ENCODE peak calls at places on chromosomes 7 and 10, in four cellular contexts. N is A172; J is T-cell; Z is activated CD4-positive, CD25-positive, alpha-beta regulatory T cell. A is an unnamed sample.

GRCh38 chr7:27191716-27192545 is 6.9 kb upstream of the HOXA11 start:
- DNase-seq in Z (no peak), J (no peak), N (no peak), A (no peak)

GRCh38 chr10:794382-794956 is 105.0 kb upstream of the DIP2C start:
- DNase-seq in J (no peak), Z (no peak), N (peak), A (no peak)

GRCh38 chr10:14382022-14382421 is 51.3 kb upstream of the FRMD4A start:
- DNase-seq in J (peak), Z (no peak), N (peak), A (no peak)

GRCh38 chr10:65294329-65294728 is 1631.5 kb upstream of the LRRTM3 start:
- DNase-seq in Z (no peak), J (no peak), N (peak), A (no peak)

GRCh38 chr10:32338262-32338661 is 8.7 kb downstream of the EPC1 start:
- DNase-seq in J (no peak), Z (no peak), N (peak), A (no peak)

GRCh38 chr10:46550795-46551700 is 5.4 kb downstream of the GPRIN2 start:
- DNase-seq in N (no peak), Z (no peak), J (no peak), A (no peak)

GRCh38 chr10:16811765-16812164 is 5.5 kb downstream of the RSU1 start:
- DNase-seq in J (no peak), Z (no peak), N (no peak), A (no peak)

GRCh38 chr7:102389810-102390209 is 6.4 kb upstream of the PRKRIP1 start:
- DNase-seq in Z (no peak), J (no peak), N (no peak), A (no peak)

GRCh38 chr7:140316165-140316661 is 82.1 kb downstream of the SLC37A3 start:
- DNase-seq in N (peak), J (no peak), Z (no peak), A (peak)

A was measured in occipital lobe.